ENCODE peak calls at places on chromosomes 16 and 17, in six cellular contexts. O, T, X, V, Q and C are unnamed samples.

GRCh38 chr17:58200024-58200633 is 7.6 kb downstream of the EPX start:
- DNase-seq in V (no peak), Q (peak), O (peak), T (peak), X (no peak), C (peak)

GRCh38 chr16:83002351-83003334 is 375.9 kb downstream of the CDH13 start:
- DNase-seq in Q (no peak), X (no peak), V (no peak), O (no peak), T (no peak), C (no peak)

GRCh38 chr16:79716645-79717323 is 116.2 kb upstream of the MAF start:
- DNase-seq in O (no peak), Q (no peak), T (no peak), V (no peak), X (no peak), C (no peak)

GRCh38 chr17:59357929-59358328 is 26.5 kb downstream of the YPEL2 start:
- DNase-seq in X (no peak), Q (no peak), O (no peak), V (no peak), T (no peak), C (peak)

GRCh38 chr17:66791337-66791736 is 43.6 kb upstream of the CACNG5 start:
- DNase-seq in Q (no peak), V (no peak), T (no peak), O (no peak), X (no peak), C (no peak)

GRCh38 chr17:8226536-8227237 is 16.3 kb upstream of the AURKB start:
- DNase-seq in V (peak), T (peak), X (peak), O (peak), Q (peak), C (peak)

GRCh38 chr16:68528686-68529379 is 10.3 kb upstream of the ZFP90 start:
- DNase-seq in V (peak), Q (peak), X (peak), T (peak), O (peak), C (peak)

GRCh38 chr17:33671493-33671892 is 378.4 kb upstream of the ASIC2 start:
- DNase-seq in O (no peak), Q (no peak), X (no peak), T (no peak), V (no peak), C (no peak)

GRCh38 chr17:74739227-74739831 is 2.3 kb downstream of the RAB37 start:
- DNase-seq in Q (no peak), X (no peak), T (no peak), O (no peak), V (no peak), C (peak)

GRCh38 chr17:44587339-44587738 is 30.1 kb downstream of the FZD2 start:
- DNase-seq in Q (no peak), X (peak), V (peak), O (no peak), T (no peak), C (no peak)

GRCh38 chr17:40910441-40910841 is 25.4 kb upstream of the KRT20 start:
- DNase-seq in V (no peak), O (no peak), X (no peak), T (no peak), Q (peak), C (no peak)

GRCh38 chr17:69326302-69327059 is 452 bp downstream of the ABCA5 start:
- DNase-seq in V (peak), T (no peak), O (no peak), X (no peak), Q (peak), C (peak)

GRCh38 chr17:6366144-6366755 is 68.7 kb downstream of the AIPL1 start:
- DNase-seq in O (no peak), T (no peak), X (no peak), Q (no peak), V (no peak), C (no peak)

GRCh38 chr16:81521141-81521626 is 76.6 kb downstream of the CMIP start:
- DNase-seq in X (no peak), T (peak), Q (no peak), O (peak), V (no peak), C (peak)

GRCh38 chr16:22898874-22899348 is 84.9 kb downstream of the HS3ST2 start:
- DNase-seq in T (peak), X (peak), O (peak), Q (peak), V (no peak), C (peak)

GRCh38 chr17:63500548-63501390 is 22.4 kb upstream of the KCNH6 start:
- DNase-seq in O (no peak), T (no peak), Q (no peak), X (no peak), V (no peak), C (no peak)

GRCh38 chr17:47999612-48000011 is 28.7 kb downstream of the CDK5RAP3 start:
- DNase-seq in Q (no peak), O (no peak), T (no peak), V (no peak), X (no peak), C (peak)

GRCh38 chr16:49834496-49835009 is 21.4 kb downstream of the ZNF423 start:
- DNase-seq in T (no peak), V (peak), O (peak), X (peak), Q (no peak), C (no peak)